ENCODE peak calls at places on chromosomes 5 and 9, in five cellular contexts. One of them, this sample, is unnamed.

GRCh38 chr9:131277673-131278420 is 1.5 kb upstream of the FAM78A start:
- DNase-seq in H7: peak; percentile 99
- DNase-seq in NK-92 treated with Interleukin-12 subunit alpha and Interleukin-12 subunit beta, amount 100 ng/mL, for 24 hours: peak; percentile 53
- DNase-seq in hypothalamus: no peak
- DNase-seq in stimulated activated CD8-positive, alpha-beta memory T cell treated with anti-CD3 and anti-CD28 coated beads, Interleukin-7, amount 100 ng/mL, for 48 hours: no peak
- DNase-seq in this sample: peak; percentile 93

GRCh38 chr5:74954919-74955318 is 88.7 kb upstream of the FAM169A start:
- DNase-seq in H7: no peak
- DNase-seq in NK-92 treated with Interleukin-12 subunit alpha and Interleukin-12 subunit beta, amount 100 ng/mL, for 24 hours: no peak
- DNase-seq in hypothalamus: no peak
- DNase-seq in stimulated activated CD8-positive, alpha-beta memory T cell treated with anti-CD3 and anti-CD28 coated beads, Interleukin-7, amount 100 ng/mL, for 48 hours: no peak
- DNase-seq in this sample: no peak

GRCh38 chr5:76960004-76960625 is 7.3 kb downstream of the CRHBP start:
- DNase-seq in H7: peak; percentile 27
- DNase-seq in NK-92 treated with Interleukin-12 subunit alpha and Interleukin-12 subunit beta, amount 100 ng/mL, for 24 hours: no peak
- DNase-seq in hypothalamus: no peak
- DNase-seq in stimulated activated CD8-positive, alpha-beta memory T cell treated with anti-CD3 and anti-CD28 coated beads, Interleukin-7, amount 100 ng/mL, for 48 hours: no peak
- DNase-seq in this sample: no peak

GRCh38 chr5:6488021-6488420 is 39.4 kb downstream of the UBE2QL1 start:
- DNase-seq in H7: no peak
- DNase-seq in NK-92 treated with Interleukin-12 subunit alpha and Interleukin-12 subunit beta, amount 100 ng/mL, for 24 hours: no peak
- DNase-seq in hypothalamus: no peak
- DNase-seq in stimulated activated CD8-positive, alpha-beta memory T cell treated with anti-CD3 and anti-CD28 coated beads, Interleukin-7, amount 100 ng/mL, for 48 hours: no peak
- DNase-seq in this sample: no peak

GRCh38 chr9:79353856-79354520 is 217.8 kb upstream of the TLE4 start:
- DNase-seq in H7: no peak
- DNase-seq in NK-92 treated with Interleukin-12 subunit alpha and Interleukin-12 subunit beta, amount 100 ng/mL, for 24 hours: no peak
- DNase-seq in hypothalamus: no peak
- DNase-seq in stimulated activated CD8-positive, alpha-beta memory T cell treated with anti-CD3 and anti-CD28 coated beads, Interleukin-7, amount 100 ng/mL, for 48 hours: no peak
- DNase-seq in this sample: no peak

GRCh38 chr5:102262688-102263087 is 33.4 kb downstream of the SLCO4C1 start:
- DNase-seq in H7: no peak
- DNase-seq in NK-92 treated with Interleukin-12 subunit alpha and Interleukin-12 subunit beta, amount 100 ng/mL, for 24 hours: no peak
- DNase-seq in hypothalamus: no peak
- DNase-seq in stimulated activated CD8-positive, alpha-beta memory T cell treated with anti-CD3 and anti-CD28 coated beads, Interleukin-7, amount 100 ng/mL, for 48 hours: no peak
- DNase-seq in this sample: no peak

GRCh38 chr5:121189569-121190305 is 661.9 kb upstream of the FTMT start:
- DNase-seq in H7: no peak
- DNase-seq in NK-92 treated with Interleukin-12 subunit alpha and Interleukin-12 subunit beta, amount 100 ng/mL, for 24 hours: no peak
- DNase-seq in hypothalamus: no peak
- DNase-seq in stimulated activated CD8-positive, alpha-beta memory T cell treated with anti-CD3 and anti-CD28 coated beads, Interleukin-7, amount 100 ng/mL, for 48 hours: no peak
- DNase-seq in this sample: no peak

GRCh38 chr5:131417240-131417869 is 153.5 kb downstream of the CDC42SE2 start:
- DNase-seq in H7: peak; percentile 38
- DNase-seq in NK-92 treated with Interleukin-12 subunit alpha and Interleukin-12 subunit beta, amount 100 ng/mL, for 24 hours: peak; percentile 35
- DNase-seq in hypothalamus: peak; percentile 9
- DNase-seq in stimulated activated CD8-positive, alpha-beta memory T cell treated with anti-CD3 and anti-CD28 coated beads, Interleukin-7, amount 100 ng/mL, for 48 hours: peak; percentile 23
- DNase-seq in this sample: peak; percentile 76

GRCh38 chr5:36242534-36243144 is 914 bp upstream of the NADK2 start:
- DNase-seq in H7: peak; percentile 16
- DNase-seq in NK-92 treated with Interleukin-12 subunit alpha and Interleukin-12 subunit beta, amount 100 ng/mL, for 24 hours: no peak
- DNase-seq in hypothalamus: no peak
- DNase-seq in stimulated activated CD8-positive, alpha-beta memory T cell treated with anti-CD3 and anti-CD28 coated beads, Interleukin-7, amount 100 ng/mL, for 48 hours: no peak
- DNase-seq in this sample: no peak

GRCh38 chr9:2875218-2875977 is 31.5 kb upstream of the PUM3 start:
- DNase-seq in H7: no peak
- DNase-seq in NK-92 treated with Interleukin-12 subunit alpha and Interleukin-12 subunit beta, amount 100 ng/mL, for 24 hours: no peak
- DNase-seq in hypothalamus: no peak
- DNase-seq in stimulated activated CD8-positive, alpha-beta memory T cell treated with anti-CD3 and anti-CD28 coated beads, Interleukin-7, amount 100 ng/mL, for 48 hours: no peak
- DNase-seq in this sample: no peak

GRCh38 chr5:141604318-141604717 is 14.5 kb downstream of the DIAPH1 start:
- DNase-seq in H7: peak; percentile 20
- DNase-seq in NK-92 treated with Interleukin-12 subunit alpha and Interleukin-12 subunit beta, amount 100 ng/mL, for 24 hours: peak; percentile 43
- DNase-seq in hypothalamus: no peak
- DNase-seq in stimulated activated CD8-positive, alpha-beta memory T cell treated with anti-CD3 and anti-CD28 coated beads, Interleukin-7, amount 100 ng/mL, for 48 hours: no peak
- DNase-seq in this sample: peak; percentile 61

GRCh38 chr5:107542831-107543231 is 127.9 kb downstream of the EFNA5 start:
- DNase-seq in H7: no peak
- DNase-seq in NK-92 treated with Interleukin-12 subunit alpha and Interleukin-12 subunit beta, amount 100 ng/mL, for 24 hours: no peak
- DNase-seq in hypothalamus: no peak
- DNase-seq in stimulated activated CD8-positive, alpha-beta memory T cell treated with anti-CD3 and anti-CD28 coated beads, Interleukin-7, amount 100 ng/mL, for 48 hours: no peak
- DNase-seq in this sample: peak; percentile 89

GRCh38 chr9:70112981-70113380 is 69.3 kb downstream of the MAMDC2 start:
- DNase-seq in H7: no peak
- DNase-seq in NK-92 treated with Interleukin-12 subunit alpha and Interleukin-12 subunit beta, amount 100 ng/mL, for 24 hours: no peak
- DNase-seq in hypothalamus: no peak
- DNase-seq in stimulated activated CD8-positive, alpha-beta memory T cell treated with anti-CD3 and anti-CD28 coated beads, Interleukin-7, amount 100 ng/mL, for 48 hours: no peak
- DNase-seq in this sample: no peak

GRCh38 chr5:172052454-172053236 is 46.2 kb upstream of the FBXW11 start:
- DNase-seq in H7: no peak
- DNase-seq in NK-92 treated with Interleukin-12 subunit alpha and Interleukin-12 subunit beta, amount 100 ng/mL, for 24 hours: no peak
- DNase-seq in hypothalamus: no peak
- DNase-seq in stimulated activated CD8-positive, alpha-beta memory T cell treated with anti-CD3 and anti-CD28 coated beads, Interleukin-7, amount 100 ng/mL, for 48 hours: no peak
- DNase-seq in this sample: peak; percentile 92

GRCh38 chr9:2717385-2717784 is at the start of gene KCNV2:
- DNase-seq in H7: no peak
- DNase-seq in NK-92 treated with Interleukin-12 subunit alpha and Interleukin-12 subunit beta, amount 100 ng/mL, for 24 hours: no peak
- DNase-seq in hypothalamus: no peak
- DNase-seq in stimulated activated CD8-positive, alpha-beta memory T cell treated with anti-CD3 and anti-CD28 coated beads, Interleukin-7, amount 100 ng/mL, for 48 hours: no peak
- DNase-seq in this sample: peak; percentile 27

GRCh38 chr9:21668504-21668903 is 133.9 kb upstream of the MTAP start:
- DNase-seq in H7: no peak
- DNase-seq in NK-92 treated with Interleukin-12 subunit alpha and Interleukin-12 subunit beta, amount 100 ng/mL, for 24 hours: no peak
- DNase-seq in hypothalamus: peak; percentile 6
- DNase-seq in stimulated activated CD8-positive, alpha-beta memory T cell treated with anti-CD3 and anti-CD28 coated beads, Interleukin-7, amount 100 ng/mL, for 48 hours: no peak
- DNase-seq in this sample: peak; percentile 43

GRCh38 chr9:105403552-105404246 is 44.1 kb upstream of the FSD1L start:
- DNase-seq in H7: peak; percentile 43
- DNase-seq in NK-92 treated with Interleukin-12 subunit alpha and Interleukin-12 subunit beta, amount 100 ng/mL, for 24 hours: no peak
- DNase-seq in hypothalamus: no peak
- DNase-seq in stimulated activated CD8-positive, alpha-beta memory T cell treated with anti-CD3 and anti-CD28 coated beads, Interleukin-7, amount 100 ng/mL, for 48 hours: no peak
- DNase-seq in this sample: no peak

GRCh38 chr9:136853596-136854112 is 1.5 kb downstream of the MAMDC4 start:
- DNase-seq in H7: no peak
- DNase-seq in NK-92 treated with Interleukin-12 subunit alpha and Interleukin-12 subunit beta, amount 100 ng/mL, for 24 hours: no peak
- DNase-seq in hypothalamus: no peak
- DNase-seq in stimulated activated CD8-positive, alpha-beta memory T cell treated with anti-CD3 and anti-CD28 coated beads, Interleukin-7, amount 100 ng/mL, for 48 hours: no peak
- DNase-seq in this sample: no peak

GRCh38 chr9:128635266-128636023 is 21.2 kb downstream of the DYNC2I2 start:
- DNase-seq in H7: peak; percentile 95
- DNase-seq in NK-92 treated with Interleukin-12 subunit alpha and Interleukin-12 subunit beta, amount 100 ng/mL, for 24 hours: no peak
- DNase-seq in hypothalamus: no peak
- DNase-seq in stimulated activated CD8-positive, alpha-beta memory T cell treated with anti-CD3 and anti-CD28 coated beads, Interleukin-7, amount 100 ng/mL, for 48 hours: no peak
- DNase-seq in this sample: peak; percentile 95

GRCh38 chr5:179806250-179807045 is at the start of gene MGAT4B:
- DNase-seq in H7: peak; percentile 98
- DNase-seq in NK-92 treated with Interleukin-12 subunit alpha and Interleukin-12 subunit beta, amount 100 ng/mL, for 24 hours: peak; percentile 60
- DNase-seq in hypothalamus: no peak
- DNase-seq in stimulated activated CD8-positive, alpha-beta memory T cell treated with anti-CD3 and anti-CD28 coated beads, Interleukin-7, amount 100 ng/mL, for 48 hours: no peak
- DNase-seq in this sample: peak; percentile 93

GRCh38 chr9:93305497-93306020 is 121.6 kb downstream of the WNK2 start:
- DNase-seq in H7: peak; percentile 39
- DNase-seq in NK-92 treated with Interleukin-12 subunit alpha and Interleukin-12 subunit beta, amount 100 ng/mL, for 24 hours: no peak
- DNase-seq in hypothalamus: no peak
- DNase-seq in stimulated activated CD8-positive, alpha-beta memory T cell treated with anti-CD3 and anti-CD28 coated beads, Interleukin-7, amount 100 ng/mL, for 48 hours: no peak
- DNase-seq in this sample: no peak

GRCh38 chr9:136403915-136404800 is 4.2 kb upstream of the SNAPC4 start:
- DNase-seq in H7: no peak
- DNase-seq in NK-92 treated with Interleukin-12 subunit alpha and Interleukin-12 subunit beta, amount 100 ng/mL, for 24 hours: no peak
- DNase-seq in hypothalamus: no peak
- DNase-seq in stimulated activated CD8-positive, alpha-beta memory T cell treated with anti-CD3 and anti-CD28 coated beads, Interleukin-7, amount 100 ng/mL, for 48 hours: peak; percentile 19
- DNase-seq in this sample: no peak

GRCh38 chr9:4793412-4794005 is 765 bp downstream of the RCL1 start:
- DNase-seq in H7: no peak
- DNase-seq in NK-92 treated with Interleukin-12 subunit alpha and Interleukin-12 subunit beta, amount 100 ng/mL, for 24 hours: no peak
- DNase-seq in hypothalamus: no peak
- DNase-seq in stimulated activated CD8-positive, alpha-beta memory T cell treated with anti-CD3 and anti-CD28 coated beads, Interleukin-7, amount 100 ng/mL, for 48 hours: no peak
- DNase-seq in this sample: no peak

GRCh38 chr5:176533894-176534611 is 3.1 kb downstream of the RNF44 start:
- DNase-seq in H7: peak; percentile 67
- DNase-seq in NK-92 treated with Interleukin-12 subunit alpha and Interleukin-12 subunit beta, amount 100 ng/mL, for 24 hours: peak; percentile 55
- DNase-seq in hypothalamus: no peak
- DNase-seq in stimulated activated CD8-positive, alpha-beta memory T cell treated with anti-CD3 and anti-CD28 coated beads, Interleukin-7, amount 100 ng/mL, for 48 hours: no peak
- DNase-seq in this sample: peak; percentile 67

GRCh38 chr5:109874108-109874507 is 184.4 kb downstream of the MAN2A1 start:
- DNase-seq in H7: no peak
- DNase-seq in NK-92 treated with Interleukin-12 subunit alpha and Interleukin-12 subunit beta, amount 100 ng/mL, for 24 hours: no peak
- DNase-seq in hypothalamus: no peak
- DNase-seq in stimulated activated CD8-positive, alpha-beta memory T cell treated with anti-CD3 and anti-CD28 coated beads, Interleukin-7, amount 100 ng/mL, for 48 hours: no peak
- DNase-seq in this sample: no peak

GRCh38 chr9:77926314-77926959 is 105.2 kb downstream of the GNAQ start:
- DNase-seq in H7: no peak
- DNase-seq in NK-92 treated with Interleukin-12 subunit alpha and Interleukin-12 subunit beta, amount 100 ng/mL, for 24 hours: no peak
- DNase-seq in hypothalamus: no peak
- DNase-seq in stimulated activated CD8-positive, alpha-beta memory T cell treated with anti-CD3 and anti-CD28 coated beads, Interleukin-7, amount 100 ng/mL, for 48 hours: no peak
- DNase-seq in this sample: no peak

GRCh38 chr5:83197326-83197725 is 120.0 kb downstream of the XRCC4 start:
- DNase-seq in H7: no peak
- DNase-seq in NK-92 treated with Interleukin-12 subunit alpha and Interleukin-12 subunit beta, amount 100 ng/mL, for 24 hours: no peak
- DNase-seq in hypothalamus: no peak
- DNase-seq in stimulated activated CD8-positive, alpha-beta memory T cell treated with anti-CD3 and anti-CD28 coated beads, Interleukin-7, amount 100 ng/mL, for 48 hours: no peak
- DNase-seq in this sample: no peak

GRCh38 chr9:129281506-129282145 is 103.6 kb upstream of the IER5L start:
- DNase-seq in H7: no peak
- DNase-seq in NK-92 treated with Interleukin-12 subunit alpha and Interleukin-12 subunit beta, amount 100 ng/mL, for 24 hours: no peak
- DNase-seq in hypothalamus: no peak
- DNase-seq in stimulated activated CD8-positive, alpha-beta memory T cell treated with anti-CD3 and anti-CD28 coated beads, Interleukin-7, amount 100 ng/mL, for 48 hours: no peak
- DNase-seq in this sample: no peak

GRCh38 chr5:68171101-68171558 is 44.4 kb upstream of the PIK3R1 start:
- DNase-seq in H7: no peak
- DNase-seq in NK-92 treated with Interleukin-12 subunit alpha and Interleukin-12 subunit beta, amount 100 ng/mL, for 24 hours: no peak
- DNase-seq in hypothalamus: no peak
- DNase-seq in stimulated activated CD8-positive, alpha-beta memory T cell treated with anti-CD3 and anti-CD28 coated beads, Interleukin-7, amount 100 ng/mL, for 48 hours: no peak
- DNase-seq in this sample: peak; percentile 79

GRCh38 chr5:154540600-154540999 is 62.6 kb upstream of the HAND1 start:
- DNase-seq in H7: no peak
- DNase-seq in NK-92 treated with Interleukin-12 subunit alpha and Interleukin-12 subunit beta, amount 100 ng/mL, for 24 hours: no peak
- DNase-seq in hypothalamus: no peak
- DNase-seq in stimulated activated CD8-positive, alpha-beta memory T cell treated with anti-CD3 and anti-CD28 coated beads, Interleukin-7, amount 100 ng/mL, for 48 hours: no peak
- DNase-seq in this sample: no peak

GRCh38 chr9:32701321-32702022 is 66.0 kb upstream of the TAF1L start:
- DNase-seq in H7: no peak
- DNase-seq in NK-92 treated with Interleukin-12 subunit alpha and Interleukin-12 subunit beta, amount 100 ng/mL, for 24 hours: no peak
- DNase-seq in hypothalamus: no peak
- DNase-seq in stimulated activated CD8-positive, alpha-beta memory T cell treated with anti-CD3 and anti-CD28 coated beads, Interleukin-7, amount 100 ng/mL, for 48 hours: no peak
- DNase-seq in this sample: no peak

GRCh38 chr9:129483467-129484324 is 137.2 kb downstream of the C9orf50 start:
- DNase-seq in H7: peak; percentile 88
- DNase-seq in NK-92 treated with Interleukin-12 subunit alpha and Interleukin-12 subunit beta, amount 100 ng/mL, for 24 hours: no peak
- DNase-seq in hypothalamus: no peak
- DNase-seq in stimulated activated CD8-positive, alpha-beta memory T cell treated with anti-CD3 and anti-CD28 coated beads, Interleukin-7, amount 100 ng/mL, for 48 hours: no peak
- DNase-seq in this sample: peak; percentile 93

GRCh38 chr9:135698767-135699166 is 514 bp downstream of the SOHLH1 start:
- DNase-seq in H7: peak; percentile 88
- DNase-seq in NK-92 treated with Interleukin-12 subunit alpha and Interleukin-12 subunit beta, amount 100 ng/mL, for 24 hours: no peak
- DNase-seq in hypothalamus: no peak
- DNase-seq in stimulated activated CD8-positive, alpha-beta memory T cell treated with anti-CD3 and anti-CD28 coated beads, Interleukin-7, amount 100 ng/mL, for 48 hours: no peak
- DNase-seq in this sample: no peak

GRCh38 chr5:133467712-133468463 is 144.5 kb downstream of the FSTL4 start:
- DNase-seq in H7: no peak
- DNase-seq in NK-92 treated with Interleukin-12 subunit alpha and Interleukin-12 subunit beta, amount 100 ng/mL, for 24 hours: no peak
- DNase-seq in hypothalamus: no peak
- DNase-seq in stimulated activated CD8-positive, alpha-beta memory T cell treated with anti-CD3 and anti-CD28 coated beads, Interleukin-7, amount 100 ng/mL, for 48 hours: no peak
- DNase-seq in this sample: no peak

GRCh38 chr9:132864691-132865090 is 13.4 kb downstream of the AK8 start:
- DNase-seq in H7: peak; percentile 51
- DNase-seq in NK-92 treated with Interleukin-12 subunit alpha and Interleukin-12 subunit beta, amount 100 ng/mL, for 24 hours: no peak
- DNase-seq in hypothalamus: no peak
- DNase-seq in stimulated activated CD8-positive, alpha-beta memory T cell treated with anti-CD3 and anti-CD28 coated beads, Interleukin-7, amount 100 ng/mL, for 48 hours: no peak
- DNase-seq in this sample: no peak